ENCODE peak calls at places on chromosomes 13 and 19, in eight cellular contexts. C is AG09309; S is activated CD4-positive, alpha-beta T cell treated with anti-CD3 and anti-CD28 coated beads for 24 hours; E is NCI-H2029; D is hypothalamus; W is GM04504; H is A549; A is RPMI8226. X is an unnamed sample.

GRCh38 chr19:34173145-34173956 is 1.0 kb downstream of the LSM14A start:
- DNase-seq in C (no peak), S (no peak), E (peak), D (peak), W (no peak), H (peak), A (peak), X (peak)

GRCh38 chr19:46944918-46945628 is 74.6 kb upstream of the NPAS1 start:
- DNase-seq in C (no peak), S (no peak), E (peak), D (peak), W (peak), H (no peak), A (no peak), X (no peak)

GRCh38 chr19:1253514-1254080 is 5.2 kb downstream of the MIDN start:
- DNase-seq in C (no peak), S (no peak), E (no peak), D (no peak), W (no peak), H (no peak), A (no peak), X (no peak)

GRCh38 chr19:5828661-5829566 is 10.6 kb downstream of the FUT6 start:
- DNase-seq in C (no peak), S (no peak), E (peak), D (no peak), W (no peak), H (no peak), A (peak), X (peak)

GRCh38 chr19:40907968-40908735 is 26.1 kb upstream of the CYP2A7 start:
- DNase-seq in C (no peak), S (peak), E (no peak), D (no peak), W (no peak), H (no peak), A (no peak), X (no peak)

GRCh38 chr13:110448230-110448629 is 113.3 kb downstream of the RAB20 start:
- DNase-seq in C (peak), S (no peak), E (no peak), D (no peak), W (no peak), H (no peak), A (no peak), X (no peak)

GRCh38 chr13:20128459-20128927 is 32.4 kb downstream of the GJA3 start:
- DNase-seq in C (no peak), S (no peak), E (no peak), D (no peak), W (no peak), H (no peak), A (no peak), X (no peak)

GRCh38 chr19:46748325-46749109 is 2.3 kb upstream of the STRN4 start:
- DNase-seq in C (no peak), S (peak), E (no peak), D (peak), W (no peak), H (peak), A (peak), X (peak)

GRCh38 chr13:41985788-41986508 is 25.0 kb upstream of the VWA8 start:
- DNase-seq in C (no peak), S (no peak), E (no peak), D (no peak), W (no peak), H (no peak), A (no peak), X (no peak)

GRCh38 chr13:80562423-80562822 is 221.5 kb upstream of the SPRY2 start:
- DNase-seq in C (no peak), S (no peak), E (no peak), D (no peak), W (no peak), H (no peak), A (no peak), X (no peak)

GRCh38 chr13:44818428-44818827 is 170.8 kb downstream of the NUFIP1 start:
- DNase-seq in C (no peak), S (no peak), E (peak), D (no peak), W (no peak), H (no peak), A (no peak), X (peak)

GRCh38 chr19:49887653-49888477 is 8.8 kb downstream of the IL4I1 start:
- DNase-seq in C (no peak), S (no peak), E (peak), D (no peak), W (no peak), H (no peak), A (no peak), X (no peak)

GRCh38 chr19:55075366-55075998 is at the start of gene EPS8L1:
- DNase-seq in C (no peak), S (no peak), E (no peak), D (no peak), W (no peak), H (no peak), A (no peak), X (no peak)

GRCh38 chr19:13526552-13526951 is 20.3 kb upstream of the CACNA1A start:
- DNase-seq in C (no peak), S (no peak), E (no peak), D (no peak), W (no peak), H (no peak), A (peak), X (peak)

GRCh38 chr19:1698636-1699035 is 46.2 kb upstream of the TCF3 start:
- DNase-seq in C (no peak), S (no peak), E (no peak), D (no peak), W (no peak), H (no peak), A (no peak), X (no peak)

GRCh38 chr13:113040031-113040430 is 65.6 kb upstream of the F7 start:
- DNase-seq in C (no peak), S (no peak), E (no peak), D (no peak), W (no peak), H (no peak), A (no peak), X (no peak)

GRCh38 chr19:33490041-33490451 is 31.5 kb downstream of the PEPD start:
- DNase-seq in C (no peak), S (no peak), E (no peak), D (no peak), W (no peak), H (no peak), A (no peak), X (no peak)

GRCh38 chr13:30142502-30143211 is 164.7 kb downstream of the KATNAL1 start:
- DNase-seq in C (peak), S (no peak), E (no peak), D (no peak), W (peak), H (peak), A (no peak), X (no peak)

GRCh38 chr13:73998631-73999030 is 135.6 kb downstream of the KLF12 start:
- DNase-seq in C (no peak), S (no peak), E (no peak), D (no peak), W (no peak), H (no peak), A (no peak), X (no peak)

GRCh38 chr13:103883698-103884097 is 817.5 kb upstream of the SLC10A2 start:
- DNase-seq in C (no peak), S (no peak), E (no peak), D (no peak), W (no peak), H (no peak), A (no peak), X (no peak)

GRCh38 chr13:112977525-112977924 is 8.5 kb downstream of the MCF2L start:
- DNase-seq in C (no peak), S (no peak), E (no peak), D (no peak), W (no peak), H (no peak), A (no peak), X (no peak)

GRCh38 chr13:109271991-109272454 is 514.4 kb downstream of the IRS2 start:
- DNase-seq in C (no peak), S (no peak), E (no peak), D (no peak), W (no peak), H (no peak), A (no peak), X (no peak)

GRCh38 chr13:45361596-45362206 is 20.7 kb upstream of the TPT1 start:
- DNase-seq in C (no peak), S (no peak), E (no peak), D (no peak), W (no peak), H (peak), A (no peak), X (no peak)

GRCh38 chr13:26957163-26957562 is 196.6 kb upstream of the GPR12 start:
- DNase-seq in C (no peak), S (no peak), E (no peak), D (no peak), W (no peak), H (no peak), A (no peak), X (no peak)

GRCh38 chr13:43195551-43195950 is 172.2 kb downstream of the DNAJC15 start:
- DNase-seq in C (no peak), S (no peak), E (no peak), D (no peak), W (no peak), H (no peak), A (no peak), X (no peak)

GRCh38 chr13:29125934-29126424 is 305.8 kb downstream of the MTUS2 start:
- DNase-seq in C (no peak), S (no peak), E (no peak), D (no peak), W (no peak), H (no peak), A (peak), X (no peak)

GRCh38 chr19:41098762-41099161 is 10.5 kb downstream of the CYP2A13 start:
- DNase-seq in C (no peak), S (no peak), E (no peak), D (no peak), W (no peak), H (no peak), A (no peak), X (no peak)

GRCh38 chr13:114115191-114115671 is 17.2 kb downstream of the RASA3 start:
- DNase-seq in C (no peak), S (no peak), E (no peak), D (no peak), W (no peak), H (no peak), A (no peak), X (no peak)

GRCh38 chr19:2888739-2889224 is 11.9 kb upstream of the ZNF57 start:
- DNase-seq in C (no peak), S (no peak), E (peak), D (no peak), W (no peak), H (no peak), A (peak), X (no peak)

X was measured in HAP-1.